ENCODE peak calls at places on chromosomes 16 and 17, in six cellular contexts. J is ovary, W is AG10803, Q is AG04449, T is B cell, F is MM.1S. L is an unnamed sample.

GRCh38 chr16:53967172-53967571 is 263.2 kb downstream of the FTO start:
- DNase-seq in J (no peak), W (no peak), Q (no peak), T (no peak), F (no peak), L (no peak)

GRCh38 chr16:89922884-89923639 is at the start of gene TUBB3:
- DNase-seq in J (peak; percentile 50), W (peak; percentile 79), Q (no peak), T (peak; percentile 92), F (peak; percentile 45), L (no peak)

GRCh38 chr16:89052824-89053724 is 40.6 kb upstream of the ACSF3 start:
- DNase-seq in J (no peak), W (peak; percentile 10), Q (no peak), T (peak; percentile 69), F (no peak), L (no peak)

GRCh38 chr16:59039066-59039465 is 304.9 kb upstream of the GOT2 start:
- DNase-seq in J (no peak), W (peak; percentile 64), Q (no peak), T (no peak), F (no peak), L (no peak)

GRCh38 chr17:4858880-4859260 is 25.7 kb downstream of the MINK1 start:
- DNase-seq in J (no peak), W (peak; percentile 35), Q (no peak), T (no peak), F (no peak), L (no peak)

GRCh38 chr17:72370819-72371218 is 250.0 kb downstream of the SOX9 start:
- DNase-seq in J (no peak), W (peak; percentile 59), Q (no peak), T (no peak), F (no peak), L (no peak)

GRCh38 chr17:74296548-74296936 is 22.5 kb downstream of the DNAI2 start:
- DNase-seq in J (peak; percentile 76), W (peak; percentile 31), Q (no peak), T (no peak), F (peak; percentile 26), L (no peak)

GRCh38 chr16:71927383-71927782 is 32.1 kb downstream of the IST1 start:
- DNase-seq in J (peak; percentile 46), W (peak; percentile 94), Q (peak; percentile 63), T (no peak), F (no peak), L (no peak)

GRCh38 chr17:76444518-76445311 is 8.2 kb downstream of the UBE2O start:
- DNase-seq in J (no peak), W (no peak), Q (no peak), T (no peak), F (no peak), L (no peak)

GRCh38 chr17:80416260-80416939 is 1.4 kb downstream of the ENDOV start:
- DNase-seq in J (peak; percentile 9), W (no peak), Q (no peak), T (no peak), F (no peak), L (no peak)

GRCh38 chr17:80415626-80416042 is 667 bp downstream of the ENDOV start:
- DNase-seq in J (no peak), W (no peak), Q (no peak), T (peak; percentile 24), F (no peak), L (no peak)

GRCh38 chr17:80413771-80414507 is 1.0 kb upstream of the ENDOV start:
- DNase-seq in J (no peak), W (no peak), Q (no peak), T (no peak), F (no peak), L (no peak)

GRCh38 chr17:80414803-80415625 is at the start of gene ENDOV:
- DNase-seq in J (peak; percentile 96), W (peak; percentile 93), Q (peak; percentile 61), T (peak; percentile 99), F (peak; percentile 95), L (peak; percentile 92)

DNA sequence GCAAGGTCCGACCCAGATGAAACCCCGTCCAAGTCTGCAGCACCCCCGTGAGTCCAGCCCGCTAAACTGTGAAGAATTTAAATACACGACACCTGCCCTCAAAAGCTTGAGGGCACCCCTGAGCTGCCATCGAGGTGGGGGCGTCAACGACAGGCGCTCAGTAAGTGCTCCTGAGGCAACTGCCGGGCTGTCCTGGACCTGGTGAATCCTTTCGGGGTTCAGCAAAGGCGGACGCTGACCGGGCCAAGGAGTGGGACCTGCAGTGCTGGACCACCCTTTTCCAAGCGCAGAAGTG is 512 bp upstream of the ENDOV start:
- DNase-seq in J (no peak), W (no peak), Q (no peak), T (no peak), F (peak; percentile 10), L (no peak)
- TF ChIP-seq CTCF in J (no peak), W (no peak), Q (no peak), T (no peak), F (no peak), L (no peak)

DNA sequence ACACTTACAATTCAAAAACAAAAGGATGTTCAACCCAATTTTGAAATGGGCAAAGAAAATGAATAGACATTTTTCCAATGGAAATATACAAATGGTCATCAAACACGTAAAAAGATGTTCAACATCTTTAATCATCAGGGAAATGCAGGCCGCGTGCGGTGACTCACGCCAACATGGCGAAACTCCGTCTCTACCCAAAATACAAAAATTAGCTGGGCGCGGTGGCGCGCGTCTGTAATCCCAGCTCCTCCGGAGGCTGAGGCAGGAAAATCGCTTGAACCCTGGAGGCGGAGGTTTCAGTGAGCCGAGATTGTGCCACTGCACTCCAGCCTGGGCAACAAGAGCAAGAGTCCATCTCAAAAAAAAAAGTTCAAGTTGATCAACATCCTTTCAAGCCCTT is 1.8 kb upstream of the CLUAP1 start:
- DNase-seq in J (no peak), W (no peak), Q (no peak), T (no peak), F (no peak), L (no peak)
- TF ChIP-seq CTCF in J (no peak), W (no peak), Q (no peak), T (no peak), F (no peak), L (no peak)

GRCh38 chr17:81912441-81913309 is 1.5 kb upstream of the PCYT2 start:
- DNase-seq in J (no peak), W (no peak), Q (no peak), T (no peak), F (no peak), L (no peak)

GRCh38 chr17:81909966-81910839 is 996 bp downstream of the PCYT2 start:
- DNase-seq in J (no peak), W (no peak), Q (no peak), T (no peak), F (no peak), L (no peak)

GRCh38 chr17:81910840-81911276 is 341 bp downstream of the PCYT2 start:
- DNase-seq in J (no peak), W (no peak), Q (no peak), T (no peak), F (no peak), L (no peak)

GRCh38 chr17:81911969-81912368 is 770 bp upstream of the PCYT2 start:
- DNase-seq in J (no peak), W (no peak), Q (no peak), T (no peak), F (no peak), L (no peak)

DNA sequence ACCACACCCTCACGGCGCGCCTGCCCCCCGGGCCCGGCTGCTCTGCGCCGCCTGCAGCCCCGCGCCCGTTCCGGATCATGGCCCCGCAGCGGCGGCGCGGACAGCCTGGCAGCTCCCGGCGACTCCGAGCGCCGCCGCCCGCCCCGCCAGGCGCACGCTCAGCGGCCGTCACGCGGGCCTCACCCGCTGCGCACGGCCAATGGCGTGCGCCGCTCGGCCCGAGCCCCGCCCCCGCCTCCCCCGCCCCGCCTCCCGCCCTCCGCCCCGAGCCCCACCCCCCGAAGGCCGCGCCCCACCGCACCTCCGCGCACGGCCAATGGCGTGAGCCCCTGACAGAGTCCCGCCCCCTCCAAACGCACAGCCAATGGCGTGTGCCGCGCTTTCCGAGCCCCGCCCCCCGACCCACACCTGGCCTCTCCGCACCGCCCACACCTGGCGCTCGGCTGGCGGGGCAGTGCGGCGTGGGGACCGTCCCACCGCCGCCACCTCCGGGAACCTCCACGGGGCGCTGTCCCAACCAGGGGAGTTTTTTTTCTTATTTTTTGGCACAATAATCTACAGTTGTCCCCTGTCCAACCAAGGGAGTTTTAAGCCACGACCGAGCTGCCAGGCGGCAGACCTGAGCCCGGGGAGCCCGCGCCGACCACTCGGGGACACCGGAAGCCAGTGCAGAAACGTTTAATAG is at the start of gene PCYT2:
- DNase-seq in J (peak; percentile 95), W (peak; percentile 74), Q (no peak), T (peak; percentile 100), F (peak; percentile 95), L (peak; percentile 91)
- TF ChIP-seq CTCF in J (no peak), W (no peak), Q (no peak), T (no peak), F (peak; percentile 27), L (no peak)

GRCh38 chr17:50950002-50950877 is 84.1 kb upstream of the TOB1 start:
- DNase-seq in J (peak; percentile 78), W (peak; percentile 90), Q (peak; percentile 63), T (peak; percentile 68), F (peak; percentile 68), L (peak; percentile 32)
- TF ChIP-seq CTCF in J (peak; percentile 16), W (peak; percentile 62), Q (peak; percentile 79), T (no peak), F (peak; percentile 92), L (peak; percentile 68)

GRCh38 chr17:17170346-17170976 is 35.7 kb downstream of the PLD6 start:
- DNase-seq in J (no peak), W (peak; percentile 75), Q (peak; percentile 26), T (no peak), F (no peak), L (no peak)

GRCh38 chr17:17173921-17174320 is 32.2 kb downstream of the PLD6 start:
- DNase-seq in J (no peak), W (no peak), Q (no peak), T (no peak), F (no peak), L (no peak)

GRCh38 chr17:17171186-17171585 is 34.9 kb downstream of the PLD6 start:
- DNase-seq in J (no peak), W (no peak), Q (no peak), T (no peak), F (no peak), L (no peak)

GRCh38 chr17:17172990-17173389 is 33.1 kb downstream of the PLD6 start:
- DNase-seq in J (no peak), W (no peak), Q (no peak), T (no peak), F (no peak), L (no peak)

GRCh38 chr17:17171991-17172939 is 33.9 kb downstream of the PLD6 start:
- DNase-seq in J (no peak), W (no peak), Q (no peak), T (no peak), F (no peak), L (no peak)
- TF ChIP-seq CTCF in J (no peak), W (no peak), Q (no peak), T (no peak), F (no peak), L (no peak)